ENCODE peak calls at places on chromosomes 6 and 20, in ten cellular contexts. L, R, B, O, I, W, Q, K, G and P are unnamed samples.
A peak's percentile ranks its signal among the peaks of the same experiment; 100 is the strongest.

GRCh38 chr6:97978855-97979271 is 695.8 kb upstream of the MMS22L start:
- DNase-seq in O (no peak), R (no peak), L (no peak), W (no peak), B (no peak), I (no peak), G (no peak), Q (no peak), K (no peak), P (no peak)

GRCh38 chr6:49457771-49458170 is 5.3 kb downstream of the MMUT start:
- DNase-seq in Q (peak; percentile 11), W (no peak), I (peak; percentile 8), G (no peak), K (no peak), L (no peak), R (no peak), O (no peak), B (no peak), P (no peak)

GRCh38 chr6:19838442-19839236 is 1.5 kb downstream of the ID4 start:
- DNase-seq in Q (no peak), I (peak; percentile 11), O (no peak), R (no peak), L (no peak), K (no peak), B (peak; percentile 52), W (no peak), G (peak; percentile 90), P (peak; percentile 59)

GRCh38 chr6:291697-292505 is at the start of gene DUSP22:
- DNase-seq in W (peak; percentile 97), G (peak; percentile 98), Q (peak; percentile 64), K (peak; percentile 73), R (peak; percentile 83), L (peak; percentile 81), I (peak; percentile 77), O (peak; percentile 83), B (peak; percentile 94), P (peak; percentile 89)

GRCh38 chr6:31575952-31576684 is 753 bp downstream of the TNF start:
- DNase-seq in I (no peak), K (no peak), G (no peak), O (no peak), Q (no peak), L (no peak), B (no peak), W (no peak), R (no peak), P (no peak)

GRCh38 chr6:107811591-107812218 is 12.4 kb downstream of the SCML4 start:
- DNase-seq in Q (peak; percentile 16), G (no peak), R (no peak), O (no peak), K (no peak), I (peak; percentile 21), W (peak; percentile 29), B (peak; percentile 55), L (peak; percentile 22), P (no peak)

GRCh38 chr6:27275025-27275956 is 27.8 kb downstream of the PRSS16 start:
- DNase-seq in W (no peak), B (no peak), Q (peak; percentile 24), L (no peak), K (no peak), G (no peak), R (no peak), O (no peak), I (no peak), P (no peak)

GRCh38 chr6:145814501-145815350 is at the start of gene FBXO30:
- DNase-seq in Q (peak; percentile 72), B (peak; percentile 90), O (peak; percentile 77), G (peak; percentile 96), W (peak; percentile 87), L (peak; percentile 81), I (peak; percentile 80), K (peak; percentile 83), R (peak; percentile 83), P (peak; percentile 81)

GRCh38 chr20:61477366-61477966 is 225.4 kb downstream of the CDH4 start:
- DNase-seq in K (no peak), G (no peak), O (no peak), R (no peak), I (no peak), W (no peak), B (no peak), L (no peak), Q (no peak), P (no peak)

GRCh38 chr6:52881662-52881995 is 27.9 kb downstream of the GSTA3 start:
- DNase-seq in W (no peak), B (no peak), R (no peak), K (no peak), L (no peak), G (no peak), O (no peak), I (no peak), Q (no peak), P (no peak)
- H3K27ac ChIP-seq in W (no peak overlapping the region), B (no peak overlapping the region), R (no peak overlapping the region), K (no peak overlapping the region), L (no peak overlapping the region), G (no peak overlapping the region), O (peak overlapping the region; percentile 61), I (no peak overlapping the region), Q (no peak overlapping the region), P (peak overlapping the region; percentile 83)

GRCh38 chr6:151380848-151381205 is 10.5 kb downstream of the ZBTB2 start:
- DNase-seq in O (no peak), W (no peak), K (no peak), L (no peak), G (no peak), I (no peak), R (no peak), Q (no peak), B (no peak), P (no peak)

GRCh38 chr6:151381722-151382121 is 9.6 kb downstream of the ZBTB2 start:
- DNase-seq in R (no peak), I (no peak), O (no peak), G (no peak), W (no peak), L (no peak), B (no peak), Q (no peak), K (no peak), P (no peak)

GRCh38 chr6:151377095-151377494 is 14.3 kb downstream of the ZBTB2 start:
- DNase-seq in R (no peak), I (no peak), B (no peak), G (no peak), Q (no peak), W (no peak), K (no peak), L (no peak), O (no peak), P (no peak)

GRCh38 chr6:151376440-151376839 is 14.9 kb downstream of the ZBTB2 start:
- DNase-seq in O (no peak), L (no peak), I (no peak), K (no peak), B (no peak), W (no peak), Q (no peak), R (no peak), G (no peak), P (no peak)

GRCh38 chr6:151379933-151380847 is 11.2 kb downstream of the ZBTB2 start:
- DNase-seq in G (no peak), Q (no peak), I (no peak), W (no peak), O (no peak), L (no peak), B (no peak), R (no peak), K (no peak), P (no peak)
- H3K27ac ChIP-seq in G (no peak overlapping the region), Q (no peak overlapping the region), I (no peak overlapping the region), W (peak overlapping the region; percentile 30), O (peak overlapping the region; percentile 59), L (peak overlapping the region; percentile 68), B (no peak overlapping the region), R (no peak overlapping the region), K (peak overlapping the region; percentile 66), P (no peak overlapping the region)

DNA sequence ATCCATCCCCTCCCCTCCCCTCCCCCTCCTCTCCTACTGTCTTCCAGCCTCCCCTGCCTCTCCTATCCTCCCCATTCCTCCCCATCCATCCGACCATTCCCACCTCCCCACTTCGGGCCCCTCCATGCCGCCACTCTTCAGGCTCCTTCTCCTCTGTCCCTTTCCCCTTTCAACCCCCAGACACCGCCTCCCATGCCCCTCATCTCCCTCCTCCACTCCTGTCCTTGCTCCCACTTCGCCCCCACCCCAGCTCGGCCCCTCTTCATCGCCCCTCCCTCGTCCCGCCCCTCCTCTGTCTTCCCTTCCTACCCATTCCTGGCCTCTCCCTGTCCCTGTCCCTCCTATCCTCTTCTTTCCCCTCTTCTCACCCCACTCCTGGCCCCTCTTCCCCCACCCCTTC is 554 bp upstream of the CST3 start:
- DNase-seq in G (no peak), Q (no peak), I (no peak), B (no peak), R (no peak), L (no peak), K (no peak), W (no peak), O (no peak), P (no peak)
- H3K27ac ChIP-seq in G (no peak overlapping the region), Q (no peak overlapping the region), I (peak overlapping the region; percentile 20), B (no peak overlapping the region), R (no peak overlapping the region), L (no peak overlapping the region), K (no peak overlapping the region), W (peak overlapping the region; percentile 92), O (peak overlapping the region; percentile 95), P (peak overlapping the region; percentile 93)

GRCh38 chr20:37314617-37315292 is 25.3 kb downstream of the MANBAL start:
- DNase-seq in K (no peak), G (peak; percentile 89), R (peak; percentile 70), Q (no peak), O (peak; percentile 40), W (no peak), B (peak; percentile 54), L (no peak), I (peak; percentile 13), P (no peak)
- H3K27ac ChIP-seq in K (no peak overlapping the region), G (peak overlapping the region; percentile 82), R (peak overlapping the region; percentile 89), Q (peak overlapping the region; percentile 86), O (peak overlapping the region; percentile 86), W (peak overlapping the region; percentile 51), B (peak overlapping the region; percentile 97), L (no peak overlapping the region), I (peak overlapping the region; percentile 69), P (peak overlapping the region; percentile 83)

DNA sequence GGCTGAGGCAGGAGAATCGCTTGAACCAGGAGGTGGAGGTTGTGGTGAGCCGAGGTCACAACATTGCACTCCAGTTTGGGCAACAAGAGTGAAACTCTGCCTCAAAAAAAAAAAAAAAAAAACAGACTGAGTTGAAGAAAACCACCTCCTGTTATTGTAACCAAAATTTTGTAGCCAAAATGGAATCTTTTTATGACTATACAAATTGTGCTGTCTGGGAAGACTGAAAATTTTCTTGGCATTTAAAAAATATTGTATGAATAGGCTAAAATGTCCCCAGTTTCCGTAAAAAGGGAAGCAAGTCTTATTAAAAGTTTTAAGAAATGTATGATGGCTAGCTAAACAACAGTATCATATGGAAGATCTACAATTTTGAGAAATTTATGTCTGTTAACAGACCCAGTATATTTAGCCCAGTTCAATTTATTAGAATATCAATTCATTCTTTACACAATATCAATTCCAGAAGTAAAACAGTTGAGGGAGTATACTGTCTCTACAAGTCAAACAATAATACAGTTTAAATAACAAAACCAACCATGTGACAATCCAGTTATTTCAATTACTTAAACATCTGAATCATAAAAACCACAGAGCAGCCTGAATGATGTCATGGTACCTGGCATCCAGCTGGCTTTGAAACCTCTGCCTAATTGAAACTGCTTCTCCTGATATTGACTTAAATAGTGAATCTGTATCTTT is 166.7 kb upstream of the MARCKS start:
- DNase-seq in Q (peak; percentile 90), I (peak; percentile 94), K (no peak), W (peak; percentile 76), R (no peak), O (no peak), G (no peak), B (no peak), L (no peak), P (no peak)
- H3K27ac ChIP-seq in Q (peak overlapping the region; percentile 9), I (no peak overlapping the region), K (no peak overlapping the region), W (peak overlapping the region; percentile 35), R (no peak overlapping the region), O (no peak overlapping the region), G (no peak overlapping the region), B (no peak overlapping the region), L (no peak overlapping the region), P (peak overlapping the region; percentile 48)